ENCODE peak calls at places on chromosomes 4 and X, in seven cellular contexts. X is WTC11, D is breast epithelium, E is suprapubic skin, Y is heart right ventricle, I is neural progenitor cell, F is BJ. Z is an unnamed sample.

GRCh38 chr4:110049951-110050925 is 137.6 kb downstream of the EGF start:
- DNase-seq in E (no peak), I (peak), F (no peak), X (peak), D (no peak), Y (peak), Z (peak)

GRCh38 chrX:153688900-153689590 is 1.3 kb downstream of the SLC6A8 start:
- DNase-seq in X (no peak), F (no peak), E (no peak), Y (peak), I (peak), D (peak), Z (peak)

GRCh38 chr4:162497564-162498167 is 333.9 kb upstream of the FSTL5 start:
- DNase-seq in E (no peak), D (no peak), F (no peak), Y (no peak), X (no peak), I (peak), Z (no peak)

GRCh38 chrX:77431227-77431626 is 16.0 kb upstream of the FGF16 start:
- DNase-seq in E (no peak), D (no peak), X (no peak), F (peak), Y (no peak), I (no peak), Z (peak)

GRCh38 chr4:63105839-63106238 is 1303.4 kb downstream of the TECRL start:
- DNase-seq in X (no peak), D (no peak), F (no peak), E (no peak), Y (no peak), I (no peak), Z (no peak)

GRCh38 chrX:124228849-124229248 is 103.6 kb upstream of the TEX13D start:
- DNase-seq in F (no peak), Y (no peak), E (no peak), X (no peak), D (no peak), I (peak), Z (no peak)

GRCh38 chrX:100316987-100317386 is 93.1 kb downstream of the PCDH19 start:
- DNase-seq in Y (peak), X (no peak), E (no peak), D (no peak), F (no peak), I (no peak), Z (no peak)

GRCh38 chrX:31715675-31716074 is 643.8 kb upstream of the FTHL17 start:
- DNase-seq in D (no peak), E (no peak), F (no peak), X (no peak), Y (no peak), I (no peak), Z (no peak)

GRCh38 chr4:151860561-151861093 is 99.8 kb upstream of the GATB start:
- DNase-seq in Y (no peak), X (no peak), I (no peak), E (no peak), F (no peak), D (no peak), Z (no peak)

GRCh38 chrX:7638053-7638452 is 204.9 kb upstream of the VCX start:
- DNase-seq in D (no peak), F (no peak), I (no peak), Y (no peak), X (no peak), E (no peak), Z (no peak)

GRCh38 chr4:152385551-152385950 is 150.3 kb downstream of the FBXW7 start:
- DNase-seq in Y (no peak), I (peak), D (no peak), X (no peak), E (no peak), F (no peak), Z (peak)

GRCh38 chr4:141077611-141078225 is 55.6 kb downstream of the RNF150 start:
- DNase-seq in I (no peak), F (no peak), Y (peak), X (no peak), D (no peak), E (no peak), Z (no peak)
- TF ChIP-seq CTCF in I (no peak), F (no peak), Y (no peak), X (no peak), D (no peak), E (no peak), Z (no peak)

DNA sequence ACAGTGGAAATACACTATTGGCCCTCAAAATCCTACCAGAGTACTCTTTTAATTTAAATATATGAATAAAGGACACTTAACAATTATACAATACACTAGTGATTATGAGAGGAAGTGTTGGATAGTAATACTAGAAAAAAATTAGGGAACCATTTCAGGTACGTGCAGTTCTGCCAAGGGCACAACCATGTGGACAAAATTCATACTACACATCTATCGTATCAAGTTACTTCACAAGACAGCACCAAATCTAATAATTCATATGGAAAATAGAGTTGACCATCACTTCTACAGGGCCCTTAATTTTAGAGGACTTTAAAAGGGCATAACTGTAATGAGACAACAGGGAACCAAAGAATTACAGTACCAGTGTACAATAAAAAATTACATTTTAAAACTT is 69.2 kb upstream of the ZCCHC13 start:
- DNase-seq in D (no peak), F (no peak), I (no peak), X (no peak), E (no peak), Y (no peak), Z (no peak)
- TF ChIP-seq CTCF in D (no peak), F (no peak), I (no peak), X (no peak), E (no peak), Y (no peak), Z (no peak)

GRCh38 chr4:158861766-158862165 is 92.9 kb downstream of the FNIP2 start:
- DNase-seq in F (no peak), E (no peak), X (no peak), Y (no peak), D (no peak), I (peak), Z (no peak)
- TF ChIP-seq CTCF in F (no peak), E (no peak), X (no peak), Y (no peak), D (no peak), I (peak), Z (no peak)

GRCh38 chr4:145890689-145891088 is 47.9 kb downstream of the ZNF827 start:
- DNase-seq in Y (no peak), F (no peak), X (no peak), E (no peak), I (no peak), D (no peak), Z (no peak)

GRCh38 chr4:145887241-145887964 is 51.2 kb downstream of the ZNF827 start:
- DNase-seq in I (no peak), Y (peak), F (peak), E (no peak), D (no peak), X (no peak), Z (no peak)

GRCh38 chr4:145885666-145886065 is 53.0 kb downstream of the ZNF827 start:
- DNase-seq in Y (no peak), X (no peak), E (no peak), I (no peak), D (no peak), F (no peak), Z (no peak)

GRCh38 chr4:145886871-145887240 is 51.8 kb downstream of the ZNF827 start:
- DNase-seq in Y (no peak), E (no peak), D (no peak), I (no peak), X (no peak), F (no peak), Z (no peak)

DNA sequence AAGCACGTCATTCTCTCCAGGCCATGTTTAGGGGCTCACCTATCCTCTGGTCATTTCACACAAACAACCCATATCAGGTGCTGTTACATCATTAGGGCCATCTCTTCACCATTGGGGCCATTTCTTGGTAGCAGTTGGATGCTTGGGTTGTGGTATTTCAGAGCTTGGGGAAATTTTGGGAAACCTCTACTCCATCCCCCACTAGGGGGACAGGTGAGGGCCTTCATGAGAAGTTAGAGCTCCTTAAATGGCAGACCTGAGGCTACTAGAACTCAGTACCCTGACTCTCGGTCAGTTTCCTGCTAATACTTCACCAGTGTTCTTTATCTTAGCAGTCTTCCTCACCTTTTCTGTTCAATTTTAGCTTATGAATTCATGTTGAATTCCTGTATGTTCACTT is 50.2 kb downstream of the ZNF827 start:
- DNase-seq in X (no peak), I (no peak), E (no peak), Y (no peak), F (no peak), D (no peak), Z (no peak)
- TF ChIP-seq CTCF in X (peak), I (peak), E (no peak), Y (no peak), F (no peak), D (no peak), Z (no peak)

GRCh38 chr4:70531981-70532380 is 13.6 kb downstream of the AMTN start:
- DNase-seq in X (no peak), E (no peak), F (no peak), D (no peak), I (no peak), Y (no peak), Z (no peak)
- TF ChIP-seq CTCF in X (no peak), E (no peak), F (no peak), D (no peak), I (peak), Y (no peak), Z (peak)

DNA sequence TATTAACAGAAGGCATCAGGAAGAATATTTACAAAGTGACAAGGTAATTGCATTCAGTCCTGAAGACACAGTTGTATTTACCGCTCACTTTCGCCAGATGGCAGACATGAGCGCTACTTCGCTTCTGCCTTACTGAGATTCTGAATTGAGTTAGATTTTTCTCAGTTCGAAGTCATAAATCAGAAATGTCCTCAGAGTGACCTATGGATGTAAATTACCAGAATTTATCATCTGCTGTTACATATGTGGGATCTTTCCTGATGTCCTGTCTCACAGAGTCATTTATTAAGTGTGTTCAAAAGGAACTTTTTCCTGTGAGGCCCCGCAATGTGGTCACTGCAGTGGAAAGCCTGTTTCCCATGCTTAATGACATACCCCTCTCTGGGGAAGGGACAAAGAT is 97.3 kb upstream of the DCLK2 start:
- DNase-seq in D (peak), E (no peak), I (peak), F (no peak), X (peak), Y (peak), Z (peak)
- TF ChIP-seq CTCF in D (peak), E (peak), I (peak), F (peak), X (peak), Y (peak), Z (peak)

DNA sequence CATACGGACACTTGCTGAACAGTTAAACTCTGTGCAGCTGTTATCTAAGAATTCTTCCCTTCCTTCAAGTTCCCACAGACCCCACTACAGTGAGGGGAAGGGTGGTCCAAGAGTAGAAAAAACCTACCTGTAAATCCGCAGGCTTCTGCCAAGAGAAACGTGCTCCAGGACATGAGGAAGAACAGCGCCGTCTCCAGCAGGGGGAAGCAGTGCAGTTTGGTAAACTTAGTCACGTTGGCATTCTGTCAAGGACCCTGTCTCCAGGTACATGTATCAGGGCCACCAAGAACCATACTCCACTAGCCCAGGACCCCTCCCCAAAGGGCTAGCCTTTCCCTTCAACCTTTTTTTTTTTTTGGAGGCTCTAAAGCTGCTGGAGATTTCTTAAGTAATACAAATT is 79.9 kb downstream of the CHST7 start:
- DNase-seq in F (no peak), I (peak), E (no peak), D (no peak), X (peak), Y (no peak), Z (peak)
- TF ChIP-seq CTCF in F (peak), I (peak), E (no peak), D (no peak), X (no peak), Y (no peak), Z (no peak)